ENCODE peak calls at places on chromosomes 13 and 19, in seven cellular contexts. One of them, this sample, is unnamed.

GRCh38 chr19:46551175-46551574 is 50.0 kb upstream of the CALM3 start:
- DNase-seq in GF-D8: no peak
- DNase-seq in effector memory CD8-positive, alpha-beta T cell: no peak
- DNase-seq in AG09309: no peak
- DNase-seq in right cardiac atrium: no peak
- DNase-seq in stimulated activated CD8-positive, alpha-beta memory T cell treated with anti-CD3 and anti-CD28 coated beads, Interleukin-15, amount 100 ng/mL, for 1 hour: no peak
- DNase-seq in RPMI8226: no peak
- DNase-seq in this sample: no peak

GRCh38 chr13:88436974-88437373 is 765.8 kb downstream of the SLITRK5 start:
- DNase-seq in stimulated activated CD8-positive, alpha-beta memory T cell treated with anti-CD3 and anti-CD28 coated beads, Interleukin-15, amount 100 ng/mL, for 1 hour: no peak
- DNase-seq in effector memory CD8-positive, alpha-beta T cell: no peak
- DNase-seq in GF-D8: no peak
- DNase-seq in AG09309: no peak
- DNase-seq in right cardiac atrium: no peak
- DNase-seq in RPMI8226: no peak
- DNase-seq in this sample: no peak

GRCh38 chr19:42606660-42607351 is 12.1 kb upstream of the CEACAM8 start:
- DNase-seq in RPMI8226: peak; percentile 60
- DNase-seq in effector memory CD8-positive, alpha-beta T cell: peak; percentile 32
- DNase-seq in GF-D8: no peak
- DNase-seq in stimulated activated CD8-positive, alpha-beta memory T cell treated with anti-CD3 and anti-CD28 coated beads, Interleukin-15, amount 100 ng/mL, for 1 hour: peak; percentile 21
- DNase-seq in right cardiac atrium: peak; percentile 70
- DNase-seq in AG09309: no peak
- DNase-seq in this sample: no peak

GRCh38 chr19:38946229-38947010 is 15.7 kb downstream of the MRPS12 start:
- DNase-seq in GF-D8: no peak
- DNase-seq in AG09309: no peak
- DNase-seq in effector memory CD8-positive, alpha-beta T cell: no peak
- DNase-seq in stimulated activated CD8-positive, alpha-beta memory T cell treated with anti-CD3 and anti-CD28 coated beads, Interleukin-15, amount 100 ng/mL, for 1 hour: no peak
- DNase-seq in RPMI8226: no peak
- DNase-seq in right cardiac atrium: no peak
- DNase-seq in this sample: no peak

GRCh38 chr19:44677019-44677809 is 5.9 kb downstream of the CEACAM19 start:
- DNase-seq in stimulated activated CD8-positive, alpha-beta memory T cell treated with anti-CD3 and anti-CD28 coated beads, Interleukin-15, amount 100 ng/mL, for 1 hour: no peak
- DNase-seq in right cardiac atrium: no peak
- DNase-seq in effector memory CD8-positive, alpha-beta T cell: no peak
- DNase-seq in AG09309: no peak
- DNase-seq in RPMI8226: no peak
- DNase-seq in GF-D8: no peak
- DNase-seq in this sample: no peak

GRCh38 chr13:20492036-20492435 is 33.6 kb downstream of the CRYL1 start:
- DNase-seq in stimulated activated CD8-positive, alpha-beta memory T cell treated with anti-CD3 and anti-CD28 coated beads, Interleukin-15, amount 100 ng/mL, for 1 hour: no peak
- DNase-seq in GF-D8: no peak
- DNase-seq in effector memory CD8-positive, alpha-beta T cell: no peak
- DNase-seq in AG09309: no peak
- DNase-seq in RPMI8226: no peak
- DNase-seq in right cardiac atrium: no peak
- DNase-seq in this sample: no peak

GRCh38 chr13:58994077-58994476 is 1169.7 kb downstream of the DIAPH3 start:
- DNase-seq in RPMI8226: no peak
- DNase-seq in right cardiac atrium: no peak
- DNase-seq in stimulated activated CD8-positive, alpha-beta memory T cell treated with anti-CD3 and anti-CD28 coated beads, Interleukin-15, amount 100 ng/mL, for 1 hour: no peak
- DNase-seq in GF-D8: no peak
- DNase-seq in AG09309: no peak
- DNase-seq in effector memory CD8-positive, alpha-beta T cell: no peak
- DNase-seq in this sample: no peak

GRCh38 chr19:49890349-49891311 is 6.1 kb downstream of the IL4I1 start:
- DNase-seq in AG09309: no peak
- DNase-seq in GF-D8: no peak
- DNase-seq in RPMI8226: peak; percentile 61
- DNase-seq in effector memory CD8-positive, alpha-beta T cell: peak; percentile 70
- DNase-seq in right cardiac atrium: peak; percentile 75
- DNase-seq in stimulated activated CD8-positive, alpha-beta memory T cell treated with anti-CD3 and anti-CD28 coated beads, Interleukin-15, amount 100 ng/mL, for 1 hour: peak; percentile 51
- DNase-seq in this sample: peak; percentile 52

GRCh38 chr13:26255717-26256277 is 1.9 kb downstream of the CDK8 start:
- DNase-seq in GF-D8: peak; percentile 9
- DNase-seq in effector memory CD8-positive, alpha-beta T cell: no peak
- DNase-seq in stimulated activated CD8-positive, alpha-beta memory T cell treated with anti-CD3 and anti-CD28 coated beads, Interleukin-15, amount 100 ng/mL, for 1 hour: no peak
- DNase-seq in right cardiac atrium: no peak
- DNase-seq in AG09309: no peak
- DNase-seq in RPMI8226: peak; percentile 21
- DNase-seq in this sample: no peak

GRCh38 chr19:5150902-5151741 is 182.2 kb downstream of the KDM4B start:
- DNase-seq in right cardiac atrium: peak; percentile 63
- DNase-seq in GF-D8: no peak
- DNase-seq in effector memory CD8-positive, alpha-beta T cell: no peak
- DNase-seq in AG09309: no peak
- DNase-seq in RPMI8226: no peak
- DNase-seq in stimulated activated CD8-positive, alpha-beta memory T cell treated with anti-CD3 and anti-CD28 coated beads, Interleukin-15, amount 100 ng/mL, for 1 hour: no peak
- DNase-seq in this sample: no peak

GRCh38 chr13:21033866-21034601 is 27.4 kb downstream of the LATS2 start:
- DNase-seq in AG09309: no peak
- DNase-seq in RPMI8226: no peak
- DNase-seq in effector memory CD8-positive, alpha-beta T cell: no peak
- DNase-seq in right cardiac atrium: peak; percentile 64
- DNase-seq in GF-D8: no peak
- DNase-seq in stimulated activated CD8-positive, alpha-beta memory T cell treated with anti-CD3 and anti-CD28 coated beads, Interleukin-15, amount 100 ng/mL, for 1 hour: no peak
- DNase-seq in this sample: no peak

GRCh38 chr19:47485210-47485609 is 1.2 kb upstream of the KPTN start:
- DNase-seq in GF-D8: no peak
- DNase-seq in RPMI8226: no peak
- DNase-seq in effector memory CD8-positive, alpha-beta T cell: no peak
- DNase-seq in stimulated activated CD8-positive, alpha-beta memory T cell treated with anti-CD3 and anti-CD28 coated beads, Interleukin-15, amount 100 ng/mL, for 1 hour: no peak
- DNase-seq in AG09309: no peak
- DNase-seq in right cardiac atrium: no peak
- DNase-seq in this sample: no peak

GRCh38 chr19:14554382-14554812 is 17.5 kb downstream of the NDUFB7 start:
- DNase-seq in GF-D8: no peak
- DNase-seq in AG09309: no peak
- DNase-seq in right cardiac atrium: no peak
- DNase-seq in stimulated activated CD8-positive, alpha-beta memory T cell treated with anti-CD3 and anti-CD28 coated beads, Interleukin-15, amount 100 ng/mL, for 1 hour: no peak
- DNase-seq in effector memory CD8-positive, alpha-beta T cell: no peak
- DNase-seq in RPMI8226: peak; percentile 75
- DNase-seq in this sample: no peak

GRCh38 chr19:28386080-28386869 is 826.7 kb downstream of the UQCRFS1 start:
- DNase-seq in effector memory CD8-positive, alpha-beta T cell: no peak
- DNase-seq in GF-D8: no peak
- DNase-seq in right cardiac atrium: no peak
- DNase-seq in AG09309: no peak
- DNase-seq in RPMI8226: no peak
- DNase-seq in stimulated activated CD8-positive, alpha-beta memory T cell treated with anti-CD3 and anti-CD28 coated beads, Interleukin-15, amount 100 ng/mL, for 1 hour: no peak
- DNase-seq in this sample: no peak

GRCh38 chr19:35124098-35125060 is 8.8 kb downstream of the FXYD3 start:
- DNase-seq in GF-D8: peak; percentile 22
- DNase-seq in AG09309: peak; percentile 69
- DNase-seq in right cardiac atrium: peak; percentile 98
- DNase-seq in RPMI8226: peak; percentile 86
- DNase-seq in stimulated activated CD8-positive, alpha-beta memory T cell treated with anti-CD3 and anti-CD28 coated beads, Interleukin-15, amount 100 ng/mL, for 1 hour: peak; percentile 59
- DNase-seq in effector memory CD8-positive, alpha-beta T cell: peak; percentile 71
- DNase-seq in this sample: peak; percentile 90

GRCh38 chr13:46297338-46297737 is 85.6 kb downstream of the LRRC63 start:
- DNase-seq in RPMI8226: no peak
- DNase-seq in stimulated activated CD8-positive, alpha-beta memory T cell treated with anti-CD3 and anti-CD28 coated beads, Interleukin-15, amount 100 ng/mL, for 1 hour: no peak
- DNase-seq in right cardiac atrium: no peak
- DNase-seq in effector memory CD8-positive, alpha-beta T cell: no peak
- DNase-seq in GF-D8: peak; percentile 75
- DNase-seq in AG09309: no peak
- DNase-seq in this sample: no peak

GRCh38 chr13:110425444-110425780 is 118.3 kb downstream of the COL4A2 start:
- DNase-seq in right cardiac atrium: no peak
- DNase-seq in AG09309: no peak
- DNase-seq in RPMI8226: no peak
- DNase-seq in GF-D8: no peak
- DNase-seq in effector memory CD8-positive, alpha-beta T cell: no peak
- DNase-seq in stimulated activated CD8-positive, alpha-beta memory T cell treated with anti-CD3 and anti-CD28 coated beads, Interleukin-15, amount 100 ng/mL, for 1 hour: no peak
- DNase-seq in this sample: no peak

GRCh38 chr19:13095393-13095784 is 7.3 kb downstream of the LYL1 start:
- DNase-seq in GF-D8: no peak
- DNase-seq in RPMI8226: peak; percentile 60
- DNase-seq in stimulated activated CD8-positive, alpha-beta memory T cell treated with anti-CD3 and anti-CD28 coated beads, Interleukin-15, amount 100 ng/mL, for 1 hour: no peak
- DNase-seq in right cardiac atrium: peak; percentile 78
- DNase-seq in AG09309: no peak
- DNase-seq in effector memory CD8-positive, alpha-beta T cell: no peak
- DNase-seq in this sample: peak; percentile 74

GRCh38 chr13:106109391-106109791 is 426.1 kb downstream of the EFNB2 start:
- DNase-seq in GF-D8: no peak
- DNase-seq in AG09309: peak; percentile 98
- DNase-seq in effector memory CD8-positive, alpha-beta T cell: no peak
- DNase-seq in right cardiac atrium: no peak
- DNase-seq in RPMI8226: no peak
- DNase-seq in stimulated activated CD8-positive, alpha-beta memory T cell treated with anti-CD3 and anti-CD28 coated beads, Interleukin-15, amount 100 ng/mL, for 1 hour: no peak
- DNase-seq in this sample: no peak

GRCh38 chr19:873084-874019 is 13.9 kb downstream of the CFD start:
- DNase-seq in AG09309: no peak
- DNase-seq in RPMI8226: peak; percentile 45
- DNase-seq in stimulated activated CD8-positive, alpha-beta memory T cell treated with anti-CD3 and anti-CD28 coated beads, Interleukin-15, amount 100 ng/mL, for 1 hour: peak; percentile 47
- DNase-seq in effector memory CD8-positive, alpha-beta T cell: peak; percentile 70
- DNase-seq in GF-D8: no peak
- DNase-seq in right cardiac atrium: no peak
- DNase-seq in this sample: peak; percentile 83

GRCh38 chr13:32659736-32660135 is 73.5 kb downstream of the PDS5B start:
- DNase-seq in RPMI8226: no peak
- DNase-seq in stimulated activated CD8-positive, alpha-beta memory T cell treated with anti-CD3 and anti-CD28 coated beads, Interleukin-15, amount 100 ng/mL, for 1 hour: no peak
- DNase-seq in right cardiac atrium: no peak
- DNase-seq in effector memory CD8-positive, alpha-beta T cell: no peak
- DNase-seq in GF-D8: no peak
- DNase-seq in AG09309: no peak
- DNase-seq in this sample: no peak

GRCh38 chr13:62040078-62040477 is 624.4 kb upstream of the PCDH20 start:
- DNase-seq in GF-D8: no peak
- DNase-seq in RPMI8226: no peak
- DNase-seq in stimulated activated CD8-positive, alpha-beta memory T cell treated with anti-CD3 and anti-CD28 coated beads, Interleukin-15, amount 100 ng/mL, for 1 hour: no peak
- DNase-seq in right cardiac atrium: no peak
- DNase-seq in AG09309: no peak
- DNase-seq in effector memory CD8-positive, alpha-beta T cell: no peak
- DNase-seq in this sample: no peak

GRCh38 chr13:50125556-50126377 is 110.5 kb downstream of the KCNRG start:
- DNase-seq in AG09309: peak; percentile 68
- DNase-seq in RPMI8226: peak; percentile 92
- DNase-seq in GF-D8: peak; percentile 90
- DNase-seq in effector memory CD8-positive, alpha-beta T cell: peak; percentile 75
- DNase-seq in right cardiac atrium: peak; percentile 97
- DNase-seq in stimulated activated CD8-positive, alpha-beta memory T cell treated with anti-CD3 and anti-CD28 coated beads, Interleukin-15, amount 100 ng/mL, for 1 hour: peak; percentile 66
- DNase-seq in this sample: peak; percentile 92

GRCh38 chr13:114096811-114097503 is 35.5 kb downstream of the RASA3 start:
- DNase-seq in right cardiac atrium: peak; percentile 42
- DNase-seq in GF-D8: no peak
- DNase-seq in RPMI8226: no peak
- DNase-seq in effector memory CD8-positive, alpha-beta T cell: no peak
- DNase-seq in AG09309: no peak
- DNase-seq in stimulated activated CD8-positive, alpha-beta memory T cell treated with anti-CD3 and anti-CD28 coated beads, Interleukin-15, amount 100 ng/mL, for 1 hour: no peak
- DNase-seq in this sample: no peak

This sample was measured in B cell.